ENCODE peak calls at places on chromosomes 6 and 20, in eight cellular contexts. U is GM12865, R is pancreas, K is GM12878, G is ovary, L is tibial artery, B is heart left ventricle, Y is psoas muscle. X is an unnamed sample.

GRCh38 chr6:52527436-52527835 is 49.4 kb downstream of the TRAM2 start:
- DNase-seq in U (no peak), R (no peak), K (no peak), G (no peak), L (no peak), B (no peak), Y (no peak), X (no peak)

GRCh38 chr20:62666736-62667529 is 24.6 kb downstream of the SLCO4A1 start:
- DNase-seq in U (no peak), R (peak; percentile 60), K (no peak), G (peak; percentile 28), L (no peak), B (peak; percentile 78), Y (peak; percentile 70), X (no peak)

GRCh38 chr6:116667620-116668019 is 946 bp downstream of the ZUP1 start:
- DNase-seq in U (peak; percentile 32), R (no peak), K (no peak), G (no peak), L (no peak), B (no peak), Y (no peak), X (no peak)

GRCh38 chr6:36625161-36625919 is 31.2 kb downstream of the SRSF3 start:
- DNase-seq in U (no peak), R (no peak), K (no peak), G (no peak), L (peak; percentile 84), B (no peak), Y (no peak), X (no peak)

GRCh38 chr20:38861071-38861401 is 55.5 kb downstream of the PPP1R16B start:
- DNase-seq in U (peak; percentile 21), R (no peak), K (no peak), G (no peak), L (no peak), B (no peak), Y (no peak), X (no peak)

GRCh38 chr6:152696543-152696942 is 1.2 kb upstream of the MYCT1 start:
- DNase-seq in U (no peak), R (no peak), K (no peak), G (no peak), L (no peak), B (no peak), Y (no peak), X (no peak)

GRCh38 chr6:125968493-125968892 is 11.9 kb downstream of the HINT3 start:
- DNase-seq in U (no peak), R (no peak), K (no peak), G (no peak), L (no peak), B (no peak), Y (no peak), X (no peak)

GRCh38 chr6:141946502-141946901 is 186.2 kb upstream of the GJE1 start:
- DNase-seq in U (no peak), R (no peak), K (no peak), G (no peak), L (no peak), B (no peak), Y (no peak), X (no peak)

GRCh38 chr6:26183581-26184408 is 96.6 kb downstream of the HFE start:
- DNase-seq in U (peak; percentile 82), R (peak; percentile 58), K (peak; percentile 84), G (peak; percentile 75), L (peak; percentile 82), B (peak; percentile 65), Y (peak; percentile 68), X (peak; percentile 91)

GRCh38 chr6:168192195-168192900 is 113.3 kb upstream of the FRMD1 start:
- DNase-seq in U (no peak), R (no peak), K (no peak), G (no peak), L (peak; percentile 23), B (no peak), Y (no peak), X (peak; percentile 39)

GRCh38 chr6:33092385-33092784 is 16.6 kb downstream of the HLA-DPB1 start:
- DNase-seq in U (no peak), R (no peak), K (no peak), G (no peak), L (no peak), B (no peak), Y (no peak), X (no peak)

GRCh38 chr6:12735786-12736185 is 19.2 kb downstream of the PHACTR1 start:
- DNase-seq in U (no peak), R (no peak), K (no peak), G (no peak), L (no peak), B (no peak), Y (no peak), X (no peak)

GRCh38 chr6:122126894-122127293 is 272.6 kb upstream of the HSF2 start:
- DNase-seq in U (no peak), R (no peak), K (no peak), G (no peak), L (no peak), B (no peak), Y (no peak), X (no peak)

GRCh38 chr20:34143951-34144350 is 31.9 kb upstream of the EIF2S2 start:
- DNase-seq in U (no peak), R (no peak), K (no peak), G (no peak), L (no peak), B (no peak), Y (no peak), X (no peak)

GRCh38 chr6:129141499-129141898 is 258.6 kb downstream of the LAMA2 start:
- DNase-seq in U (no peak), R (no peak), K (no peak), G (no peak), L (no peak), B (no peak), Y (no peak), X (no peak)

GRCh38 chr6:80425089-80425823 is 318.8 kb downstream of the BCKDHB start:
- DNase-seq in U (no peak), R (no peak), K (no peak), G (no peak), L (no peak), B (no peak), Y (no peak), X (no peak)
- TF ChIP-seq CTCF in U (no peak), R (no peak), K (no peak), G (no peak), L (no peak), B (no peak), Y (no peak), X (no peak)

GRCh38 chr20:46563170-46563847 is 12.9 kb upstream of the OCSTAMP start:
- DNase-seq in U (no peak), R (no peak), K (no peak), G (peak; percentile 38), L (no peak), B (no peak), Y (no peak), X (peak; percentile 74)
- H3K4me3 ChIP-seq in U (no peak overlapping the region), R (no peak overlapping the region), K (no peak overlapping the region), G (no peak overlapping the region), L (peak overlapping the region; percentile 47), B (no peak overlapping the region), Y (no peak overlapping the region), X (no peak overlapping the region)

DNA sequence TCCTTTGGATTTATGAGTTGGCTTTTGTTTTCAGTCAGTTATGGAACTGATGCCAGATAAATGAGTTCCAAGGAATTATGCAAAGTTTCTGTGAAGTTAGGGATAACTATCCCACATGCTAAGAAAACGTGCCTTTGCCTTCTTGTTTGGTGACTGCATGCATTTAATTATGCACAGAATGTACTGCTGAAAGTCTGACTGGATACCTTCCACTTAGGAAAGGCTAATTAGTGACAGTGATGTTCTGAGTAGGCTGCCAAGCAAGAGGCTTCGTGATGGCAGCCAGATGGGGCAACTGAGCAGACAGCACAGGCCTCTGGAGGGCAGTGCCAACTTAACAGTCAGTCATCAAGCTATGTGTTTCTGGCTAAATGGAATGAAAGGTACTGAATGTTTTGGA is 289.9 kb downstream of the CD109 start:
- DNase-seq in U (peak; percentile 1), R (no peak), K (no peak), G (no peak), L (no peak), B (no peak), Y (no peak), X (peak; percentile 58)
- TF ChIP-seq CTCF in U (no peak), R (no peak), K (peak; percentile 16), G (no peak), L (no peak), B (no peak), Y (no peak), X (peak; percentile 61)

GRCh38 chr6:167146173-167146572 is 11.6 kb downstream of the GPR31 start:
- DNase-seq in U (peak; percentile 61), R (no peak), K (no peak), G (no peak), L (no peak), B (no peak), Y (no peak), X (no peak)
- H3K4me3 ChIP-seq in U (peak overlapping the region; percentile 11), R (no peak overlapping the region), K (no peak overlapping the region), G (no peak overlapping the region), L (no peak overlapping the region), B (no peak overlapping the region), Y (no peak overlapping the region), X (no peak overlapping the region)

DNA sequence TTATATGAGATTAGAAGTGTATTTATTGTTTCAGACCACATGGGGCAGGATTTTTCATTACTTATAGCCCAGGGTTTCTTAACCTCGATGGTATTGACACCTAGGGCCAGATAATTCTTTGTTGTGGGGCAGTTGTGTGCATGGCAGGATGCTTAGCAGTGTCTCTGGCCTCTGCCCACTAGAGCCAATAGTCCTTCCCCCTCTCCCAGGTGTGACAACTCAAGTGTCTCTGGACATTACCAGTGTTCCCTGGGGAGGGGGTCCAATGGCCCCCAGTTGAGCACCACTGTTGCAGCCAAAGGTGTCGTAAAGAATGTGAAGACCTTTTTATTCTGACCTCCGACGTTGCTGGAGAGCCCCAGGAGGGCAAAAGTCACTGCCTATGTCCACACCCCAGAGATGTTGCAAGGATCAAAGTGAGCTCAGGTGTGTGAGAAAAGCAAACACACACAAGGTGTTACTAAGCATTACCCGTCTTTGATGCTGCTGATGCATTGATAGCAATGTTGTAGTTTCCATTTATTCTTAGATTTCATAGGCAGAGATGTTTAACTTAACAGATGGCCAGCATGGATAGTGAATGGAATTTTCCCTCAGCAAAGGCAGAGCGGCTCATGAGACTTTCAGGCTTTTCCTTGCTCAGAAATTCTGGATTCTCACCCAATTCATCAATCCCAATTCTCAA is 22.2 kb downstream of the BANF2 start:
- DNase-seq in U (no peak), R (peak; percentile 61), K (no peak), G (no peak), L (no peak), B (no peak), Y (no peak), X (peak; percentile 61)
- TF ChIP-seq CTCF in U (no peak), R (no peak), K (no peak), G (no peak), L (no peak), B (no peak), Y (no peak), X (peak; percentile 51)